ENCODE peak calls at places on chromosomes 7 and 10, in six cellular contexts. U is H9, G is hepatocyte, R is AG09309, L is AG10803, N is transverse colon. O is an unnamed sample.

GRCh38 chr7:98236366-98237185 is 15.5 kb downstream of the TECPR1 start:
- DNase-seq in N (no peak), G (no peak), R (no peak), L (no peak), U (no peak), O (no peak)

GRCh38 chr10:123916775-123917174 is 25.2 kb upstream of the CPXM2 start:
- DNase-seq in N (no peak), G (no peak), U (no peak), R (no peak), L (no peak), O (no peak)

GRCh38 chr10:127977368-127978009 is 70.6 kb downstream of the PTPRE start:
- DNase-seq in G (no peak), U (peak), L (peak), N (peak), R (peak), O (no peak)

GRCh38 chr7:114656471-114656870 is 241.9 kb downstream of the FOXP2 start:
- DNase-seq in G (no peak), N (no peak), U (no peak), L (no peak), R (no peak), O (no peak)

GRCh38 chr7:116984917-116985316 is 31.6 kb downstream of the ST7 start:
- DNase-seq in U (no peak), N (no peak), R (no peak), L (peak), G (peak), O (peak)

GRCh38 chr7:86326847-86327246 is 316.9 kb upstream of the GRM3 start:
- DNase-seq in G (no peak), R (no peak), L (no peak), N (no peak), U (no peak), O (no peak)

GRCh38 chr7:112290065-112290464 is 83.6 kb downstream of the ZNF277 start:
- DNase-seq in G (no peak), L (peak), N (no peak), U (no peak), R (no peak), O (no peak)

GRCh38 chr7:128682125-128682524 is 10.0 kb downstream of the GARIN1A start:
- DNase-seq in R (no peak), N (no peak), U (no peak), L (no peak), G (no peak), O (no peak)

GRCh38 chr10:123703195-123703790 is 37.1 kb downstream of the GPR26 start:
- DNase-seq in L (no peak), U (no peak), R (no peak), G (no peak), N (no peak), O (no peak)

GRCh38 chr7:28958235-28958945 is at the start of gene TRIL:
- DNase-seq in L (peak), U (peak), R (no peak), G (peak), N (peak), O (no peak)

GRCh38 chr10:79250259-79250658 is 97.0 kb upstream of the PPIF start:
- DNase-seq in L (no peak), U (no peak), R (no peak), N (peak), G (no peak), O (no peak)

GRCh38 chr10:21230219-21230618 is 295.3 kb downstream of the SKIDA1 start:
- DNase-seq in L (no peak), G (no peak), U (no peak), R (no peak), N (no peak), O (no peak)

GRCh38 chr10:6036861-6037321 is 25.3 kb downstream of the IL2RA start:
- DNase-seq in N (no peak), G (no peak), R (no peak), L (no peak), U (no peak), O (no peak)

GRCh38 chr7:73351447-73352167 is 23.6 kb downstream of the FKBP6 start:
- DNase-seq in G (no peak), R (no peak), N (no peak), L (no peak), U (no peak), O (no peak)

GRCh38 chr10:27285093-27285492 is 44.5 kb upstream of the ACBD5 start:
- DNase-seq in N (no peak), G (peak), U (peak), R (no peak), L (peak), O (peak)

GRCh38 chr10:69215405-69216176 is 4.5 kb upstream of the HKDC1 start:
- DNase-seq in G (no peak), R (no peak), U (no peak), L (no peak), N (no peak), O (peak)

GRCh38 chr7:17007841-17008240 is 126.1 kb upstream of the AGR3 start:
- DNase-seq in R (no peak), N (no peak), L (no peak), G (no peak), U (no peak), O (no peak)

GRCh38 chr10:73910401-73910763 is 550 bp upstream of the PLAU start:
- DNase-seq in U (no peak), G (no peak), R (no peak), N (no peak), L (no peak), O (peak)

GRCh38 chr7:45982132-45982531 is 61.1 kb upstream of the IGFBP3 start:
- DNase-seq in U (no peak), G (no peak), N (no peak), L (no peak), R (no peak), O (no peak)

GRCh38 chr7:108448777-108449576 is 7.3 kb downstream of the NRCAM start:
- DNase-seq in U (no peak), G (no peak), N (no peak), L (no peak), R (no peak), O (peak)

GRCh38 chr7:119664601-119665000 is 608.4 kb upstream of the KCND2 start:
- DNase-seq in N (no peak), R (no peak), U (no peak), L (peak), G (no peak), O (no peak)

GRCh38 chr10:9957352-9957751 is 1060.3 kb upstream of the CELF2 start:
- DNase-seq in G (peak), N (no peak), U (no peak), L (no peak), R (no peak), O (no peak)

GRCh38 chr7:151059362-151060112 is at the start of gene SLC4A2:
- DNase-seq in N (peak), R (no peak), U (peak), G (peak), L (peak), O (peak)

GRCh38 chr10:49761789-49762565 is at the start of gene OGDHL:
- DNase-seq in G (peak), U (peak), R (no peak), L (peak), N (peak), O (peak)

GRCh38 chr10:71314028-71314693 is 4.9 kb upstream of the SLC29A3 start:
- DNase-seq in U (peak), N (peak), L (peak), G (peak), R (no peak), O (peak)

GRCh38 chr10:91598211-91598981 is 34.5 kb downstream of the PPP1R3C start:
- DNase-seq in R (no peak), N (no peak), U (no peak), G (peak), L (peak), O (no peak)

GRCh38 chr7:55060085-55060484 is 41.3 kb downstream of the EGFR start:
- DNase-seq in L (no peak), U (no peak), G (no peak), R (no peak), N (no peak), O (no peak)

GRCh38 chr7:50341709-50342108 is 37.2 kb downstream of the IKZF1 start:
- DNase-seq in L (no peak), R (no peak), G (no peak), U (no peak), N (no peak), O (no peak)

GRCh38 chr7:36617408-36617807 is 106.9 kb downstream of the AOAH start:
- DNase-seq in G (no peak), N (no peak), U (no peak), R (no peak), L (no peak), O (no peak)

GRCh38 chr7:128869944-128870285 is 7.3 kb downstream of the ATP6V1F start:
- DNase-seq in N (no peak), G (no peak), R (no peak), U (peak), L (no peak), O (no peak)

GRCh38 chr10:69800109-69800508 is 1.6 kb upstream of the COL13A1 start:
- DNase-seq in R (no peak), U (peak), G (peak), L (peak), N (peak), O (peak)

GRCh38 chr10:119309423-119309770 is 102.0 kb downstream of the GRK5 start:
- DNase-seq in U (no peak), L (no peak), R (no peak), N (no peak), G (no peak), O (no peak)

GRCh38 chr10:31419394-31420063 is 100.5 kb downstream of the ZEB1 start:
- DNase-seq in L (peak), R (peak), G (no peak), N (no peak), U (no peak), O (no peak)

GRCh38 chr7:118079369-118079768 is 104.6 kb upstream of the LSM8 start:
- DNase-seq in R (no peak), G (no peak), N (no peak), L (no peak), U (no peak), O (no peak)

GRCh38 chr10:103666109-103666508 is 172.6 kb downstream of the NEURL1 start:
- DNase-seq in R (no peak), L (peak), U (peak), G (no peak), N (no peak), O (no peak)

GRCh38 chr10:103661198-103661950 is 167.9 kb downstream of the NEURL1 start:
- DNase-seq in G (peak), N (peak), U (peak), R (peak), L (peak), O (no peak)

GRCh38 chr10:103665439-103665838 is 171.9 kb downstream of the NEURL1 start:
- DNase-seq in N (no peak), G (no peak), U (no peak), R (no peak), L (no peak), O (no peak)

GRCh38 chr10:103661951-103662405 is 168.5 kb downstream of the NEURL1 start:
- DNase-seq in R (no peak), U (no peak), G (no peak), N (no peak), L (peak), O (no peak)

GRCh38 chr10:103663802-103664201 is 170.3 kb downstream of the NEURL1 start:
- DNase-seq in N (no peak), G (no peak), U (no peak), R (no peak), L (peak), O (no peak)
- TF ChIP-seq CTCF in N (no peak), G (no peak), U (no peak), R (no peak), L (no peak), O (no peak)

GRCh38 chr7:140263277-140263676 is 86.5 kb upstream of the KDM7A start:
- DNase-seq in R (no peak), L (no peak), N (no peak), G (no peak), U (no peak), O (no peak)

GRCh38 chr7:140260767-140261486 is 84.1 kb upstream of the KDM7A start:
- DNase-seq in N (peak), L (no peak), R (no peak), G (no peak), U (no peak), O (no peak)

GRCh38 chr7:140261522-140261921 is 84.7 kb upstream of the KDM7A start:
- DNase-seq in R (no peak), G (no peak), N (no peak), U (no peak), L (no peak), O (no peak)

GRCh38 chr7:140262242-140262903 is 85.6 kb upstream of the KDM7A start:
- DNase-seq in U (no peak), L (no peak), N (no peak), G (no peak), R (no peak), O (no peak)

GRCh38 chr7:140260338-140260737 is 83.6 kb upstream of the KDM7A start:
- DNase-seq in R (no peak), G (no peak), U (no peak), L (no peak), N (peak), O (no peak)
- TF ChIP-seq CTCF in R (no peak), G (no peak), U (no peak), L (no peak), N (no peak), O (no peak)

GRCh38 chr10:60733826-60734225 is 44.5 kb upstream of the CDK1 start:
- DNase-seq in N (no peak), R (no peak), L (no peak), U (no peak), G (no peak), O (no peak)
- TF ChIP-seq CTCF in N (no peak), R (no peak), L (no peak), U (no peak), G (no peak), O (no peak)

GRCh38 chr7:120985839-120986238 is 2.7 kb upstream of the CPED1 start:
- DNase-seq in R (no peak), G (no peak), N (no peak), L (no peak), U (no peak), O (no peak)
- TF ChIP-seq CTCF in R (no peak), G (no peak), N (no peak), L (no peak), U (no peak), O (no peak)

GRCh38 chr10:98244586-98244985 is 23.4 kb downstream of the LOXL4 start:
- DNase-seq in U (no peak), R (no peak), G (no peak), N (no peak), L (no peak), O (no peak)

GRCh38 chr10:98246911-98247820 is 20.8 kb downstream of the LOXL4 start:
- DNase-seq in U (no peak), N (no peak), L (peak), R (peak), G (no peak), O (no peak)

GRCh38 chr10:98240524-98240923 is 27.5 kb downstream of the LOXL4 start:
- DNase-seq in L (no peak), N (no peak), U (no peak), R (no peak), G (no peak), O (no peak)

GRCh38 chr10:98238391-98238790 is 29.6 kb downstream of the LOXL4 start:
- DNase-seq in L (no peak), N (no peak), U (no peak), R (no peak), G (no peak), O (no peak)

GRCh38 chr10:98242823-98243222 is 25.2 kb downstream of the LOXL4 start:
- DNase-seq in N (no peak), L (peak), U (no peak), G (peak), R (no peak), O (no peak)
- TF ChIP-seq CTCF in N (no peak), L (peak), U (peak), G (peak), R (peak), O (peak)

GRCh38 chr10:30062582-30062981 is 3.2 kb upstream of the JCAD start:
- DNase-seq in L (no peak), G (no peak), R (no peak), N (no peak), U (no peak), O (no peak)
- TF ChIP-seq CTCF in L (no peak), G (no peak), R (no peak), N (no peak), U (no peak), O (no peak)

GRCh38 chr7:44963526-44964290 is 15.1 kb downstream of the MYO1G start:
- DNase-seq in N (no peak), U (peak), G (peak), L (no peak), R (no peak), O (peak)

GRCh38 chr7:44964831-44965440 is 13.9 kb downstream of the MYO1G start:
- DNase-seq in R (no peak), L (no peak), U (no peak), G (peak), N (no peak), O (no peak)

GRCh38 chr7:44965937-44966730 is 12.7 kb downstream of the MYO1G start:
- DNase-seq in N (no peak), R (no peak), U (peak), L (no peak), G (no peak), O (peak)

GRCh38 chr7:44965441-44965903 is 13.3 kb downstream of the MYO1G start:
- DNase-seq in N (no peak), L (no peak), G (no peak), R (no peak), U (peak), O (no peak)

DNA sequence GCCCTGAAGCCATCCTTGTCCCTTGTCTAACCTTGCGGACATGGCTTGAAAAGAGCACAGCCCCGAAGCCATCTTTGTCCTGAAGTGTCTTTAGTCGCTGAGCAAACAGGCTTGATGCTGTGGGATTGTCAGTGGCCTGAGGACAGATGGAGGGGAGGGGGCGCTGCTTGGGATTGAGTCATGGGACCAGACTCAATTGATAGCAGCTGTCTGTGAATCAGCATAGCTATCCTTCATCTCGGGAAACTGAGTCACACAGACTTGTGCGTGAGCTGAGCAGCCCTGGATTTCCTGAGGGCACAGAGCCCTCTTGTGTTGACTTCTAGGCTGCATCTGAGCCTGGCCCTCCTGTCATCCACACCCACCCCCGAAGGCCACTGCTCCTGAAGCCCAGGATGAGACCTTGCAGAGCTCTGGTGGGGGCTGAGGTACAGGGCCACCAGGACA is 14.4 kb downstream of the MYO1G start:
- DNase-seq in L (no peak), U (peak), N (no peak), R (no peak), G (no peak), O (peak)
- TF ChIP-seq CTCF in L (peak), U (peak), N (no peak), R (peak), G (peak), O (peak)

O was measured in Caco-2.